ENCODE peak calls at places on chromosomes 11 and 22, in eight cellular contexts. One of them, this sample, is unnamed.

GRCh38 chr11:131504199-131504949 is 134.0 kb downstream of the NTM start:
- DNase-seq in stimulated activated CD4-positive, alpha-beta T cell treated with anti-CD3 and anti-CD28 coated beads, Interleukin-4, amount 100 ng/mL, for 1 hour: no peak
- DNase-seq in WTC11: peak; percentile 78
- DNase-seq in T follicular helper cell: no peak
- DNase-seq in NB4: peak; percentile 20
- DNase-seq in aorta: no peak
- DNase-seq in right atrium auricular region: no peak
- DNase-seq in keratinocyte: no peak
- DNase-seq in this sample: no peak

GRCh38 chr22:37518509-37519267 is 527 bp downstream of the CARD10 start:
- DNase-seq in stimulated activated CD4-positive, alpha-beta T cell treated with anti-CD3 and anti-CD28 coated beads, Interleukin-4, amount 100 ng/mL, for 1 hour: no peak
- DNase-seq in WTC11: peak; percentile 46
- DNase-seq in T follicular helper cell: no peak
- DNase-seq in NB4: peak; percentile 42
- DNase-seq in aorta: no peak
- DNase-seq in right atrium auricular region: no peak
- DNase-seq in keratinocyte: no peak
- DNase-seq in this sample: no peak

GRCh38 chr11:79536155-79536917 is 95.5 kb upstream of the TENM4 start:
- DNase-seq in stimulated activated CD4-positive, alpha-beta T cell treated with anti-CD3 and anti-CD28 coated beads, Interleukin-4, amount 100 ng/mL, for 1 hour: no peak
- DNase-seq in WTC11: no peak
- DNase-seq in T follicular helper cell: no peak
- DNase-seq in NB4: no peak
- DNase-seq in aorta: no peak
- DNase-seq in right atrium auricular region: no peak
- DNase-seq in keratinocyte: no peak
- DNase-seq in this sample: no peak

GRCh38 chr11:83663446-83663845 is 377.3 kb upstream of the CCDC90B start:
- DNase-seq in stimulated activated CD4-positive, alpha-beta T cell treated with anti-CD3 and anti-CD28 coated beads, Interleukin-4, amount 100 ng/mL, for 1 hour: no peak
- DNase-seq in WTC11: no peak
- DNase-seq in T follicular helper cell: no peak
- DNase-seq in NB4: no peak
- DNase-seq in aorta: no peak
- DNase-seq in right atrium auricular region: no peak
- DNase-seq in keratinocyte: no peak
- DNase-seq in this sample: no peak

GRCh38 chr11:133955945-133956421 is 785 bp downstream of the IGSF9B start:
- DNase-seq in stimulated activated CD4-positive, alpha-beta T cell treated with anti-CD3 and anti-CD28 coated beads, Interleukin-4, amount 100 ng/mL, for 1 hour: no peak
- DNase-seq in WTC11: no peak
- DNase-seq in T follicular helper cell: no peak
- DNase-seq in NB4: no peak
- DNase-seq in aorta: no peak
- DNase-seq in right atrium auricular region: no peak
- DNase-seq in keratinocyte: no peak
- DNase-seq in this sample: no peak

GRCh38 chr22:46245515-46245914 is 4.6 kb downstream of the CDPF1 start:
- DNase-seq in stimulated activated CD4-positive, alpha-beta T cell treated with anti-CD3 and anti-CD28 coated beads, Interleukin-4, amount 100 ng/mL, for 1 hour: no peak
- DNase-seq in WTC11: no peak
- DNase-seq in T follicular helper cell: no peak
- DNase-seq in NB4: no peak
- DNase-seq in aorta: peak; percentile 74
- DNase-seq in right atrium auricular region: no peak
- DNase-seq in keratinocyte: no peak
- DNase-seq in this sample: no peak

GRCh38 chr22:21778705-21779363 is 43.2 kb upstream of the YPEL1 start:
- DNase-seq in stimulated activated CD4-positive, alpha-beta T cell treated with anti-CD3 and anti-CD28 coated beads, Interleukin-4, amount 100 ng/mL, for 1 hour: no peak
- DNase-seq in WTC11: no peak
- DNase-seq in T follicular helper cell: no peak
- DNase-seq in NB4: no peak
- DNase-seq in aorta: no peak
- DNase-seq in right atrium auricular region: no peak
- DNase-seq in keratinocyte: no peak
- DNase-seq in this sample: no peak

GRCh38 chr11:102347526-102348331 is 715 bp downstream of the BIRC2 start:
- DNase-seq in stimulated activated CD4-positive, alpha-beta T cell treated with anti-CD3 and anti-CD28 coated beads, Interleukin-4, amount 100 ng/mL, for 1 hour: no peak
- DNase-seq in WTC11: no peak
- DNase-seq in T follicular helper cell: no peak
- DNase-seq in NB4: peak; percentile 65
- DNase-seq in aorta: peak; percentile 44
- DNase-seq in right atrium auricular region: no peak
- DNase-seq in keratinocyte: no peak
- DNase-seq in this sample: no peak

GRCh38 chr11:109772846-109773400 is 320.3 kb upstream of the ZC3H12C start:
- DNase-seq in stimulated activated CD4-positive, alpha-beta T cell treated with anti-CD3 and anti-CD28 coated beads, Interleukin-4, amount 100 ng/mL, for 1 hour: no peak
- DNase-seq in WTC11: no peak
- DNase-seq in T follicular helper cell: no peak
- DNase-seq in NB4: no peak
- DNase-seq in aorta: no peak
- DNase-seq in right atrium auricular region: no peak
- DNase-seq in keratinocyte: no peak
- DNase-seq in this sample: no peak

GRCh38 chr11:93743316-93743715 is 1.8 kb downstream of the C11orf54 start:
- DNase-seq in stimulated activated CD4-positive, alpha-beta T cell treated with anti-CD3 and anti-CD28 coated beads, Interleukin-4, amount 100 ng/mL, for 1 hour: no peak
- DNase-seq in WTC11: no peak
- DNase-seq in T follicular helper cell: no peak
- DNase-seq in NB4: no peak
- DNase-seq in aorta: no peak
- DNase-seq in right atrium auricular region: no peak
- DNase-seq in keratinocyte: no peak
- DNase-seq in this sample: no peak

GRCh38 chr22:25030636-25031035 is 78.1 kb downstream of the KIAA1671 start:
- DNase-seq in stimulated activated CD4-positive, alpha-beta T cell treated with anti-CD3 and anti-CD28 coated beads, Interleukin-4, amount 100 ng/mL, for 1 hour: no peak
- DNase-seq in WTC11: no peak
- DNase-seq in T follicular helper cell: no peak
- DNase-seq in NB4: no peak
- DNase-seq in aorta: no peak
- DNase-seq in right atrium auricular region: no peak
- DNase-seq in keratinocyte: no peak
- DNase-seq in this sample: no peak

GRCh38 chr11:59224419-59224928 is 11.7 kb upstream of the MPEG1 start:
- DNase-seq in stimulated activated CD4-positive, alpha-beta T cell treated with anti-CD3 and anti-CD28 coated beads, Interleukin-4, amount 100 ng/mL, for 1 hour: no peak
- DNase-seq in WTC11: no peak
- DNase-seq in T follicular helper cell: no peak
- DNase-seq in NB4: no peak
- DNase-seq in aorta: no peak
- DNase-seq in right atrium auricular region: no peak
- DNase-seq in keratinocyte: no peak
- DNase-seq in this sample: no peak

GRCh38 chr11:94117871-94118270 is 10.8 kb upstream of the PANX1 start:
- DNase-seq in stimulated activated CD4-positive, alpha-beta T cell treated with anti-CD3 and anti-CD28 coated beads, Interleukin-4, amount 100 ng/mL, for 1 hour: no peak
- DNase-seq in WTC11: no peak
- DNase-seq in T follicular helper cell: no peak
- DNase-seq in NB4: no peak
- DNase-seq in aorta: no peak
- DNase-seq in right atrium auricular region: no peak
- DNase-seq in keratinocyte: no peak
- DNase-seq in this sample: no peak

GRCh38 chr11:102413497-102413896 is 39.1 kb downstream of the TMEM123 start:
- DNase-seq in stimulated activated CD4-positive, alpha-beta T cell treated with anti-CD3 and anti-CD28 coated beads, Interleukin-4, amount 100 ng/mL, for 1 hour: no peak
- DNase-seq in WTC11: no peak
- DNase-seq in T follicular helper cell: no peak
- DNase-seq in NB4: no peak
- DNase-seq in aorta: no peak
- DNase-seq in right atrium auricular region: no peak
- DNase-seq in keratinocyte: no peak
- DNase-seq in this sample: no peak

GRCh38 chr11:121866822-121867221 is 249.2 kb downstream of the BLID start:
- DNase-seq in stimulated activated CD4-positive, alpha-beta T cell treated with anti-CD3 and anti-CD28 coated beads, Interleukin-4, amount 100 ng/mL, for 1 hour: no peak
- DNase-seq in WTC11: no peak
- DNase-seq in T follicular helper cell: no peak
- DNase-seq in NB4: no peak
- DNase-seq in aorta: no peak
- DNase-seq in right atrium auricular region: no peak
- DNase-seq in keratinocyte: no peak
- DNase-seq in this sample: no peak

GRCh38 chr22:19756288-19757128 is 4.1 kb upstream of the TBX1 start:
- DNase-seq in stimulated activated CD4-positive, alpha-beta T cell treated with anti-CD3 and anti-CD28 coated beads, Interleukin-4, amount 100 ng/mL, for 1 hour: peak; percentile 73
- DNase-seq in WTC11: peak; percentile 70
- DNase-seq in T follicular helper cell: peak; percentile 64
- DNase-seq in NB4: peak; percentile 49
- DNase-seq in aorta: no peak
- DNase-seq in right atrium auricular region: no peak
- DNase-seq in keratinocyte: no peak
- DNase-seq in this sample: peak; percentile 77

GRCh38 chr11:102494216-102494615 is 36.3 kb downstream of the MMP7 start:
- DNase-seq in stimulated activated CD4-positive, alpha-beta T cell treated with anti-CD3 and anti-CD28 coated beads, Interleukin-4, amount 100 ng/mL, for 1 hour: no peak
- DNase-seq in WTC11: no peak
- DNase-seq in T follicular helper cell: no peak
- DNase-seq in NB4: no peak
- DNase-seq in aorta: no peak
- DNase-seq in right atrium auricular region: no peak
- DNase-seq in keratinocyte: no peak
- DNase-seq in this sample: no peak

GRCh38 chr22:37241351-37242142 is 2.5 kb downstream of the RAC2 start:
- DNase-seq in stimulated activated CD4-positive, alpha-beta T cell treated with anti-CD3 and anti-CD28 coated beads, Interleukin-4, amount 100 ng/mL, for 1 hour: peak; percentile 49
- DNase-seq in WTC11: no peak
- DNase-seq in T follicular helper cell: no peak
- DNase-seq in NB4: peak; percentile 55
- DNase-seq in aorta: no peak
- DNase-seq in right atrium auricular region: no peak
- DNase-seq in keratinocyte: no peak
- DNase-seq in this sample: no peak

GRCh38 chr22:31646186-31647019 is 15.6 kb downstream of the PISD start:
- DNase-seq in stimulated activated CD4-positive, alpha-beta T cell treated with anti-CD3 and anti-CD28 coated beads, Interleukin-4, amount 100 ng/mL, for 1 hour: peak; percentile 38
- DNase-seq in WTC11: no peak
- DNase-seq in T follicular helper cell: no peak
- DNase-seq in NB4: no peak
- DNase-seq in aorta: no peak
- DNase-seq in right atrium auricular region: no peak
- DNase-seq in keratinocyte: peak; percentile 87
- DNase-seq in this sample: no peak

GRCh38 chr22:36493690-36494110 is 12.3 kb upstream of the TXN2 start:
- DNase-seq in stimulated activated CD4-positive, alpha-beta T cell treated with anti-CD3 and anti-CD28 coated beads, Interleukin-4, amount 100 ng/mL, for 1 hour: no peak
- DNase-seq in WTC11: no peak
- DNase-seq in T follicular helper cell: no peak
- DNase-seq in NB4: peak; percentile 89
- DNase-seq in aorta: no peak
- DNase-seq in right atrium auricular region: no peak
- DNase-seq in keratinocyte: no peak
- DNase-seq in this sample: peak; percentile 70

GRCh38 chr22:37631448-37632173 is 7.9 kb upstream of the SH3BP1 start:
- DNase-seq in stimulated activated CD4-positive, alpha-beta T cell treated with anti-CD3 and anti-CD28 coated beads, Interleukin-4, amount 100 ng/mL, for 1 hour: no peak
- DNase-seq in WTC11: no peak
- DNase-seq in T follicular helper cell: no peak
- DNase-seq in NB4: no peak
- DNase-seq in aorta: no peak
- DNase-seq in right atrium auricular region: no peak
- DNase-seq in keratinocyte: no peak
- DNase-seq in this sample: no peak

GRCh38 chr22:43845981-43846380 is 16.3 kb downstream of the SULT4A1 start:
- DNase-seq in stimulated activated CD4-positive, alpha-beta T cell treated with anti-CD3 and anti-CD28 coated beads, Interleukin-4, amount 100 ng/mL, for 1 hour: no peak
- DNase-seq in WTC11: no peak
- DNase-seq in T follicular helper cell: no peak
- DNase-seq in NB4: no peak
- DNase-seq in aorta: peak; percentile 60
- DNase-seq in right atrium auricular region: no peak
- DNase-seq in keratinocyte: no peak
- DNase-seq in this sample: no peak

GRCh38 chr11:2700415-2701211 is 819 bp upstream of the KCNQ1OT1 start:
- DNase-seq in stimulated activated CD4-positive, alpha-beta T cell treated with anti-CD3 and anti-CD28 coated beads, Interleukin-4, amount 100 ng/mL, for 1 hour: peak; percentile 17
- DNase-seq in WTC11: peak; percentile 66
- DNase-seq in T follicular helper cell: no peak
- DNase-seq in NB4: peak; percentile 56
- DNase-seq in aorta: peak; percentile 91
- DNase-seq in right atrium auricular region: peak; percentile 72
- DNase-seq in keratinocyte: no peak
- DNase-seq in this sample: peak; percentile 42

This sample was measured in germinal center.